ENCODE peak calls at places on chromosomes 3 and 15, in eight cellular contexts. T, F, S, G, U, M, Z and N are unnamed samples.

GRCh38 chr3:105014631-105015030 is 352.1 kb upstream of the ALCAM start:
- DNase-seq in T (no peak), F (no peak), S (peak; percentile 5), G (no peak), U (no peak), M (no peak), Z (no peak), N (peak; percentile 17)

GRCh38 chr3:174440741-174441587 is 418.2 kb upstream of the NAALADL2 start:
- DNase-seq in T (peak; percentile 90), F (peak; percentile 92), S (peak; percentile 93), G (peak; percentile 95), U (peak; percentile 95), M (peak; percentile 85), Z (peak; percentile 94), N (peak; percentile 91)

GRCh38 chr3:32960404-32961160 is 9.1 kb downstream of the CCR4 start:
- DNase-seq in T (no peak), F (no peak), S (no peak), G (no peak), U (no peak), M (no peak), Z (no peak), N (no peak)

GRCh38 chr3:114223146-114223545 is 14.2 kb downstream of the ZNF80 start:
- DNase-seq in T (no peak), F (no peak), S (peak; percentile 21), G (no peak), U (peak; percentile 35), M (no peak), Z (no peak), N (no peak)

GRCh38 chr3:42216302-42216701 is 49.7 kb downstream of the CCK start:
- DNase-seq in T (no peak), F (no peak), S (no peak), G (no peak), U (no peak), M (no peak), Z (no peak), N (no peak)

GRCh38 chr3:96915465-96915864 is 101.1 kb downstream of the EPHA6 start:
- DNase-seq in T (no peak), F (no peak), S (no peak), G (no peak), U (no peak), M (no peak), Z (no peak), N (no peak)

GRCh38 chr3:140441006-140441405 is 236.9 kb upstream of the TRIM42 start:
- DNase-seq in T (no peak), F (no peak), S (no peak), G (no peak), U (peak; percentile 62), M (no peak), Z (no peak), N (peak; percentile 83)

GRCh38 chr15:100761253-100761935 is 118.2 kb upstream of the ALDH1A3 start:
- DNase-seq in T (no peak), F (no peak), S (no peak), G (no peak), U (no peak), M (no peak), Z (no peak), N (no peak)

GRCh38 chr3:150409125-150409526 is 1.0 kb downstream of the TSC22D2 start:
- DNase-seq in T (no peak), F (no peak), S (no peak), G (no peak), U (no peak), M (no peak), Z (no peak), N (no peak)

GRCh38 chr3:115876860-115877646 is 253.7 kb downstream of the GAP43 start:
- DNase-seq in T (no peak), F (no peak), S (no peak), G (no peak), U (peak; percentile 34), M (no peak), Z (no peak), N (no peak)

DNA sequence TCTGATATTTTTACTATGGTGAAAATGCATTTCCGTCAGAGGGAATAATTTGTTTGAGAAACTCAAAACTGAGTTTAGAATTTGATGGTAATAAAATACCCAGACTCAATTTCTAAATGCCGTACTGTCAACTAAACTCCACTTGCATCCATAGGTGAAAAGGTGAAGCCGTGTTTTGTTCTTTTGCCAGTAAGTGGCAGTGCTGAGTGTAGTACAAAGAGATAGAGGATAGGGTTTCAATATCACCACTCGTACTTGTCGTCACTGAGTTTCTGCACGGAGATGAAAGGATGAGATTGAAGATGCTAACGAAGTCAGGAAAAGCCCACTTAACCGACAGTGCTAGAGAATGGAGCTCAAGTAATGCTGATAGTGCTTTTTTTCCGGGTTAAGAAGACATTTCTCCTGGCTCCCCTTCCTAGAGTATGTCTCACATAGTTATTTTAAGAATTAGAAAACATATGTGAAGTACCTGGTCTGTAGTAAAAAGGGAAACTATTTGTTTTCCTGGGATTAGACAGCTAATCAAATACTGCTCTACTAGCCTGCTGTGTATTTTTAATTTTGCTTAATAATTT is 345.1 kb downstream of the IL5RA start:
- DNase-seq in T (no peak), F (no peak), S (no peak), G (peak; percentile 42), U (no peak), M (no peak), Z (no peak), N (no peak)
- TF ChIP-seq CTCF in T (no peak), F (no peak), S (no peak), G (peak; percentile 61), U (no peak), M (no peak), Z (no peak), N (no peak)

GRCh38 chr3:101796076-101796475 is 17.1 kb downstream of the NXPE3 start:
- DNase-seq in T (no peak), F (no peak), S (no peak), G (no peak), U (no peak), M (no peak), Z (no peak), N (peak; percentile 3)
- H3K4me3 ChIP-seq in T (no peak overlapping the region), F (no peak overlapping the region), S (no peak overlapping the region), G (no peak overlapping the region), U (no peak overlapping the region), M (no peak overlapping the region), Z (no peak overlapping the region), N (no peak overlapping the region)

GRCh38 chr15:51229907-51230328 is 108.5 kb downstream of the CYP19A1 start:
- DNase-seq in T (no peak), F (no peak), S (peak; percentile 56), G (peak; percentile 65), U (peak; percentile 67), M (no peak), Z (no peak), N (peak; percentile 71)
- TF ChIP-seq CTCF in T (no peak), F (peak; percentile 13), S (peak; percentile 58), G (peak; percentile 70), U (peak; percentile 31), M (peak; percentile 59), Z (peak; percentile 41), N (peak; percentile 53)

GRCh38 chr3:141807277-141808038 is 44.2 kb downstream of the GRK7 start:
- DNase-seq in T (no peak), F (no peak), S (no peak), G (no peak), U (no peak), M (no peak), Z (no peak), N (no peak)

GRCh38 chr3:141804447-141804777 is 41.2 kb downstream of the GRK7 start:
- DNase-seq in T (no peak), F (no peak), S (no peak), G (no peak), U (no peak), M (no peak), Z (no peak), N (no peak)

GRCh38 chr3:141802316-141803077 is 39.3 kb downstream of the GRK7 start:
- DNase-seq in T (no peak), F (no peak), S (no peak), G (no peak), U (no peak), M (no peak), Z (no peak), N (no peak)

GRCh38 chr3:141810161-141810560 is 47.0 kb downstream of the GRK7 start:
- DNase-seq in T (no peak), F (no peak), S (no peak), G (no peak), U (no peak), M (no peak), Z (no peak), N (no peak)

GRCh38 chr3:141804778-141805639 is 41.8 kb downstream of the GRK7 start:
- DNase-seq in T (no peak), F (no peak), S (no peak), G (no peak), U (no peak), M (no peak), Z (no peak), N (no peak)
- H3K4me3 ChIP-seq in T (no peak overlapping the region), F (no peak overlapping the region), S (no peak overlapping the region), G (no peak overlapping the region), U (no peak overlapping the region), M (no peak overlapping the region), Z (no peak overlapping the region), N (no peak overlapping the region)

GRCh38 chr3:186653079-186653710 is 12.6 kb upstream of the HRG start:
- DNase-seq in T (no peak), F (no peak), S (no peak), G (no peak), U (no peak), M (no peak), Z (no peak), N (no peak)

GRCh38 chr3:186648851-186649250 is 8.7 kb downstream of the FETUB start:
- DNase-seq in T (no peak), F (no peak), S (no peak), G (no peak), U (no peak), M (no peak), Z (no peak), N (no peak)

GRCh38 chr3:186651678-186652215 is 11.5 kb downstream of the FETUB start:
- DNase-seq in T (no peak), F (no peak), S (no peak), G (no peak), U (no peak), M (no peak), Z (no peak), N (no peak)

DNA sequence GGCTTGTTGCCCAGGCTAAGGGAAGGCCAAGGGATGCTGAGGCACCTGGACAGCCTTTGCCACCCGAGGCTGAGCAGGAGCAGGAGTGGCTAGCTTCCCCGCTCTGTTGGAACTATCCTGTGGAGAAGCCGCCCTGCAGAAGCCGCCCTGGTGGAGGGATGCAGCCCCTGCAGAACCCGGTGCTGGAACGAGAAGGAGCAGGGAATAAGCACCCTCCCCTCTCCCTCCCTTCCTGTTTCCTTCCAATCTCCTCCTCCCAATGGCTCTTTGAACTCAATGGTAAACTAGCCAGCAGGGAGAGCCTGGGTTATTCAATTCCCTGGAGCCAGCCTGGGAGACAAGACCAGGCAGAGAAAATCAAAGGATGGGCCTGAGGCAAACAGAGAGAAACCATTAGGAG is 11.8 kb upstream of the HRG start:
- DNase-seq in T (no peak), F (no peak), S (no peak), G (peak; percentile 48), U (no peak), M (no peak), Z (no peak), N (no peak)
- TF ChIP-seq CTCF in T (no peak), F (no peak), S (no peak), G (peak; percentile 34), U (no peak), M (no peak), Z (no peak), N (no peak)

GRCh38 chr3:72428803-72429202 is 419.4 kb downstream of the SHQ1 start:
- DNase-seq in T (no peak), F (no peak), S (no peak), G (no peak), U (no peak), M (no peak), Z (no peak), N (no peak)
- H3K4me3 ChIP-seq in T (no peak overlapping the region), F (no peak overlapping the region), S (no peak overlapping the region), G (no peak overlapping the region), U (no peak overlapping the region), M (no peak overlapping the region), Z (no peak overlapping the region), N (no peak overlapping the region)